ENCODE peak calls at places on chromosomes 2 and 18, in ten cellular contexts. One of them, this sample, is unnamed.

GRCh38 chr18:48947583-48947982 is 3.2 kb downstream of the SMAD7 start:
- DNase-seq in activated CD4-positive, alpha-beta T cell treated with anti-CD3 and anti-CD28 coated beads, Interleukin-2, amount 10 ng/mL, durations not matched to agents 24 days and 14 days: peak
- DNase-seq in neuronal stem cell: no peak
- DNase-seq in iPS-NIHi11: no peak
- DNase-seq in activated CD8-positive, alpha-beta T cell treated with anti-CD3 and anti-CD28 coated beads for 36 hours: no peak
- DNase-seq in NCI-H1436: no peak
- DNase-seq in NCI-H1694 treated with DMSO at 0.1 percent for 48 hours: no peak
- DNase-seq in upper lobe of left lung: no peak
- DNase-seq in left colon: no peak
- DNase-seq in occipital lobe: no peak
- DNase-seq in this sample: no peak

GRCh38 chr18:13612111-13612997 is 114.0 kb downstream of the FAM210A start:
- DNase-seq in iPS-NIHi11: no peak
- DNase-seq in upper lobe of left lung: no peak
- DNase-seq in left colon: peak
- DNase-seq in NCI-H1694 treated with DMSO at 0.1 percent for 48 hours: no peak
- DNase-seq in activated CD8-positive, alpha-beta T cell treated with anti-CD3 and anti-CD28 coated beads for 36 hours: peak
- DNase-seq in neuronal stem cell: no peak
- DNase-seq in NCI-H1436: no peak
- DNase-seq in activated CD4-positive, alpha-beta T cell treated with anti-CD3 and anti-CD28 coated beads, Interleukin-2, amount 10 ng/mL, durations not matched to agents 24 days and 14 days: peak
- DNase-seq in occipital lobe: peak
- DNase-seq in this sample: no peak

GRCh38 chr18:63336366-63337099 is 17.0 kb upstream of the BCL2 start:
- DNase-seq in NCI-H1436: no peak
- DNase-seq in activated CD8-positive, alpha-beta T cell treated with anti-CD3 and anti-CD28 coated beads for 36 hours: no peak
- DNase-seq in upper lobe of left lung: no peak
- DNase-seq in occipital lobe: no peak
- DNase-seq in neuronal stem cell: no peak
- DNase-seq in left colon: no peak
- DNase-seq in NCI-H1694 treated with DMSO at 0.1 percent for 48 hours: no peak
- DNase-seq in activated CD4-positive, alpha-beta T cell treated with anti-CD3 and anti-CD28 coated beads, Interleukin-2, amount 10 ng/mL, durations not matched to agents 24 days and 14 days: no peak
- DNase-seq in iPS-NIHi11: no peak
- DNase-seq in this sample: no peak

GRCh38 chr2:26758790-26759321 is 5.2 kb upstream of the SLC35F6 start:
- DNase-seq in iPS-NIHi11: no peak
- DNase-seq in upper lobe of left lung: no peak
- DNase-seq in occipital lobe: no peak
- DNase-seq in neuronal stem cell: no peak
- DNase-seq in NCI-H1436: no peak
- DNase-seq in activated CD8-positive, alpha-beta T cell treated with anti-CD3 and anti-CD28 coated beads for 36 hours: no peak
- DNase-seq in activated CD4-positive, alpha-beta T cell treated with anti-CD3 and anti-CD28 coated beads, Interleukin-2, amount 10 ng/mL, durations not matched to agents 24 days and 14 days: no peak
- DNase-seq in left colon: no peak
- DNase-seq in NCI-H1694 treated with DMSO at 0.1 percent for 48 hours: no peak
- DNase-seq in this sample: no peak

GRCh38 chr2:236744316-236745105 is 174.9 kb downstream of the ACKR3 start:
- DNase-seq in occipital lobe: no peak
- DNase-seq in neuronal stem cell: no peak
- DNase-seq in upper lobe of left lung: no peak
- DNase-seq in activated CD4-positive, alpha-beta T cell treated with anti-CD3 and anti-CD28 coated beads, Interleukin-2, amount 10 ng/mL, durations not matched to agents 24 days and 14 days: no peak
- DNase-seq in NCI-H1694 treated with DMSO at 0.1 percent for 48 hours: no peak
- DNase-seq in activated CD8-positive, alpha-beta T cell treated with anti-CD3 and anti-CD28 coated beads for 36 hours: no peak
- DNase-seq in NCI-H1436: no peak
- DNase-seq in iPS-NIHi11: no peak
- DNase-seq in left colon: no peak
- DNase-seq in this sample: no peak

GRCh38 chr18:46477425-46478011 is 179.5 kb downstream of the LOXHD1 start:
- DNase-seq in activated CD4-positive, alpha-beta T cell treated with anti-CD3 and anti-CD28 coated beads, Interleukin-2, amount 10 ng/mL, durations not matched to agents 24 days and 14 days: no peak
- DNase-seq in occipital lobe: no peak
- DNase-seq in upper lobe of left lung: peak
- DNase-seq in left colon: no peak
- DNase-seq in activated CD8-positive, alpha-beta T cell treated with anti-CD3 and anti-CD28 coated beads for 36 hours: no peak
- DNase-seq in NCI-H1694 treated with DMSO at 0.1 percent for 48 hours: no peak
- DNase-seq in iPS-NIHi11: no peak
- DNase-seq in neuronal stem cell: no peak
- DNase-seq in NCI-H1436: no peak
- DNase-seq in this sample: no peak

GRCh38 chr2:210188190-210188589 is 17.0 kb upstream of the KANSL1L start:
- DNase-seq in NCI-H1694 treated with DMSO at 0.1 percent for 48 hours: no peak
- DNase-seq in left colon: no peak
- DNase-seq in upper lobe of left lung: no peak
- DNase-seq in occipital lobe: no peak
- DNase-seq in neuronal stem cell: no peak
- DNase-seq in activated CD4-positive, alpha-beta T cell treated with anti-CD3 and anti-CD28 coated beads, Interleukin-2, amount 10 ng/mL, durations not matched to agents 24 days and 14 days: no peak
- DNase-seq in NCI-H1436: no peak
- DNase-seq in iPS-NIHi11: no peak
- DNase-seq in activated CD8-positive, alpha-beta T cell treated with anti-CD3 and anti-CD28 coated beads for 36 hours: no peak
- DNase-seq in this sample: no peak

GRCh38 chr2:88146590-88146989 is 18.7 kb upstream of the FABP1 start:
- DNase-seq in left colon: no peak
- DNase-seq in NCI-H1694 treated with DMSO at 0.1 percent for 48 hours: no peak
- DNase-seq in activated CD4-positive, alpha-beta T cell treated with anti-CD3 and anti-CD28 coated beads, Interleukin-2, amount 10 ng/mL, durations not matched to agents 24 days and 14 days: no peak
- DNase-seq in upper lobe of left lung: no peak
- DNase-seq in occipital lobe: no peak
- DNase-seq in activated CD8-positive, alpha-beta T cell treated with anti-CD3 and anti-CD28 coated beads for 36 hours: no peak
- DNase-seq in iPS-NIHi11: no peak
- DNase-seq in neuronal stem cell: no peak
- DNase-seq in NCI-H1436: no peak
- DNase-seq in this sample: no peak

GRCh38 chr2:148926291-148926961 is 51.4 kb downstream of the KIF5C start:
- DNase-seq in neuronal stem cell: no peak
- DNase-seq in left colon: peak
- DNase-seq in NCI-H1436: peak
- DNase-seq in NCI-H1694 treated with DMSO at 0.1 percent for 48 hours: peak
- DNase-seq in upper lobe of left lung: peak
- DNase-seq in iPS-NIHi11: peak
- DNase-seq in activated CD8-positive, alpha-beta T cell treated with anti-CD3 and anti-CD28 coated beads for 36 hours: peak
- DNase-seq in activated CD4-positive, alpha-beta T cell treated with anti-CD3 and anti-CD28 coated beads, Interleukin-2, amount 10 ng/mL, durations not matched to agents 24 days and 14 days: peak
- DNase-seq in occipital lobe: peak
- DNase-seq in this sample: no peak

GRCh38 chr2:102891261-102891660 is 129.4 kb downstream of the TMEM182 start:
- DNase-seq in neuronal stem cell: no peak
- DNase-seq in upper lobe of left lung: no peak
- DNase-seq in activated CD4-positive, alpha-beta T cell treated with anti-CD3 and anti-CD28 coated beads, Interleukin-2, amount 10 ng/mL, durations not matched to agents 24 days and 14 days: no peak
- DNase-seq in NCI-H1694 treated with DMSO at 0.1 percent for 48 hours: no peak
- DNase-seq in occipital lobe: no peak
- DNase-seq in iPS-NIHi11: no peak
- DNase-seq in activated CD8-positive, alpha-beta T cell treated with anti-CD3 and anti-CD28 coated beads for 36 hours: no peak
- DNase-seq in NCI-H1436: no peak
- DNase-seq in left colon: no peak
- DNase-seq in this sample: no peak

GRCh38 chr2:88757025-88757424 is 65.6 kb downstream of the RPIA start:
- DNase-seq in activated CD4-positive, alpha-beta T cell treated with anti-CD3 and anti-CD28 coated beads, Interleukin-2, amount 10 ng/mL, durations not matched to agents 24 days and 14 days: no peak
- DNase-seq in occipital lobe: no peak
- DNase-seq in NCI-H1694 treated with DMSO at 0.1 percent for 48 hours: no peak
- DNase-seq in left colon: no peak
- DNase-seq in upper lobe of left lung: peak
- DNase-seq in NCI-H1436: no peak
- DNase-seq in iPS-NIHi11: no peak
- DNase-seq in activated CD8-positive, alpha-beta T cell treated with anti-CD3 and anti-CD28 coated beads for 36 hours: no peak
- DNase-seq in neuronal stem cell: no peak
- DNase-seq in this sample: no peak

GRCh38 chr2:185147361-185147760 is 549.0 kb downstream of the ZNF804A start:
- DNase-seq in NCI-H1436: no peak
- DNase-seq in upper lobe of left lung: no peak
- DNase-seq in NCI-H1694 treated with DMSO at 0.1 percent for 48 hours: no peak
- DNase-seq in activated CD8-positive, alpha-beta T cell treated with anti-CD3 and anti-CD28 coated beads for 36 hours: no peak
- DNase-seq in iPS-NIHi11: no peak
- DNase-seq in activated CD4-positive, alpha-beta T cell treated with anti-CD3 and anti-CD28 coated beads, Interleukin-2, amount 10 ng/mL, durations not matched to agents 24 days and 14 days: no peak
- DNase-seq in left colon: no peak
- DNase-seq in neuronal stem cell: no peak
- DNase-seq in occipital lobe: no peak
- DNase-seq in this sample: peak

GRCh38 chr2:18495058-18495457 is 65.4 kb downstream of the RDH14 start:
- DNase-seq in activated CD4-positive, alpha-beta T cell treated with anti-CD3 and anti-CD28 coated beads, Interleukin-2, amount 10 ng/mL, durations not matched to agents 24 days and 14 days: no peak
- DNase-seq in occipital lobe: no peak
- DNase-seq in neuronal stem cell: no peak
- DNase-seq in NCI-H1694 treated with DMSO at 0.1 percent for 48 hours: no peak
- DNase-seq in iPS-NIHi11: no peak
- DNase-seq in NCI-H1436: no peak
- DNase-seq in upper lobe of left lung: no peak
- DNase-seq in left colon: no peak
- DNase-seq in activated CD8-positive, alpha-beta T cell treated with anti-CD3 and anti-CD28 coated beads for 36 hours: no peak
- DNase-seq in this sample: no peak

This sample was measured in NCI-H2171 treated with DMSO at 0.1 percent for 48 hours.